ENCODE peak calls at places on chromosome 6, in six cellular contexts. S is CD4-positive, CD25-positive, alpha-beta regulatory T cell; L is fibroblast of lung; K is cardiac muscle cell; N is endothelial cell; O is Peyer's patch. E is an unnamed sample.
A peak's percentile ranks its signal among the peaks of the same experiment; 100 is the strongest.

GRCh38 chr6:159969204-159969912 is 476 bp downstream of the IGF2R start:
- DNase-seq in S (peak; percentile 25), L (peak; percentile 29), K (peak; percentile 49), N (peak; percentile 65), O (peak; percentile 73), E (no peak)

GRCh38 chr6:75438186-75438880 is 55.3 kb downstream of the FILIP1 start:
- DNase-seq in S (no peak), L (no peak), K (peak; percentile 73), N (no peak), O (no peak), E (no peak)

GRCh38 chr6:6657085-6657819 is 68.7 kb downstream of the LY86 start:
- DNase-seq in S (no peak), L (no peak), K (peak; percentile 28), N (no peak), O (no peak), E (no peak)

GRCh38 chr6:38725414-38726183 is 10.5 kb downstream of the DNAH8 start:
- DNase-seq in S (no peak), L (peak; percentile 24), K (no peak), N (no peak), O (no peak), E (no peak)

GRCh38 chr6:68719761-68720160 is 84.7 kb downstream of the ADGRB3 start:
- DNase-seq in S (no peak), L (no peak), K (no peak), N (no peak), O (no peak), E (no peak)

GRCh38 chr6:156564128-156564806 is 212.9 kb upstream of the ARID1B start:
- DNase-seq in S (peak; percentile 69), L (peak; percentile 43), K (peak; percentile 75), N (peak; percentile 86), O (peak; percentile 89), E (peak; percentile 90)

GRCh38 chr6:69827491-69827890 is 30.7 kb upstream of the LMBRD1 start:
- DNase-seq in S (no peak), L (peak; percentile 78), K (peak; percentile 62), N (no peak), O (no peak), E (no peak)

GRCh38 chr6:26224547-26224912 is 137.3 kb downstream of the HFE start:
- DNase-seq in S (no peak), L (no peak), K (no peak), N (no peak), O (no peak), E (no peak)